ENCODE peak calls at places on chromosomes 11 and 22, in eight cellular contexts. G, T, L, W, R, F, A and I are unnamed samples.

GRCh38 chr11:109026891-109027489 is 362.1 kb downstream of the DDX10 start:
- DNase-seq in G (no peak), F (no peak), R (no peak), L (no peak), W (no peak), T (no peak), A (no peak), I (no peak)

GRCh38 chr11:587978-588380 is 11.7 kb downstream of the PHRF1 start:
- DNase-seq in T (no peak), L (peak), A (no peak), W (no peak), R (no peak), F (no peak), G (no peak), I (no peak)

GRCh38 chr11:115699733-115700132 is 195.5 kb upstream of the CADM1 start:
- DNase-seq in T (peak), L (no peak), R (no peak), G (peak), A (no peak), W (no peak), F (no peak), I (no peak)

GRCh38 chr11:116226731-116227130 is 546.1 kb downstream of the BUD13 start:
- DNase-seq in A (no peak), W (no peak), L (no peak), F (no peak), T (no peak), G (no peak), R (no peak), I (no peak)

GRCh38 chr11:122215244-122215992 is 99.4 kb upstream of the BLID start:
- DNase-seq in W (peak), F (no peak), A (peak), R (peak), G (peak), T (peak), L (peak), I (peak)

GRCh38 chr11:11641581-11641980 is 19.8 kb upstream of the GALNT18 start:
- DNase-seq in A (no peak), W (no peak), G (no peak), F (no peak), L (no peak), R (no peak), T (no peak), I (no peak)

GRCh38 chr22:39731481-39731880 is 160.9 kb downstream of the CACNA1I start:
- DNase-seq in A (no peak), R (no peak), F (no peak), L (no peak), W (no peak), G (no peak), T (no peak), I (no peak)

GRCh38 chr11:101336858-101337257 is 207.2 kb upstream of the PGR start:
- DNase-seq in L (no peak), A (no peak), G (no peak), F (no peak), R (no peak), T (no peak), W (no peak), I (no peak)

GRCh38 chr11:1743587-1744136 is 6.7 kb downstream of the IFITM10 start:
- DNase-seq in T (no peak), L (no peak), G (no peak), R (no peak), F (no peak), W (no peak), A (no peak), I (no peak)

DNA sequence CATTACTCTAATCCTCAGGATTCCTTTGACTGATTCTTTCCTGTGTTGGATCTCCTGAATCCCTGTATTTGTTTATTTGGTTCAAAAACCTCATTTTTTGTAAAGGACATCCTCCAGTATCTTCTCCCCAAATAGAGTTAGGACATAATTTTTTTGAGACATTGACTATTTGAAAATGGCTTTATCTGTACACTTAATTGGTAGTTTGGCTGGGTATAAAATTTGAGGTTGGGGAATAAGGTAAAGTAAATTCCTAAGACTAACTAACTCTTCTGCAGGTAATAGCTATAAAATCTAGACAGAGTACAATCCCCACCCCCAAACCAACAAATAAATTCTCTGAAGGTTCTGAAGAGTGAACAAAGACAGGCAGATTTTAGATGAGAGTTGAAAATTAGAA is 114.4 kb downstream of the CTTN start:
- DNase-seq in F (no peak), R (no peak), L (no peak), G (no peak), A (no peak), T (no peak), W (no peak), I (no peak)
- TF ChIP-seq POLR2AphosphoS5 in F (no peak), R (no peak), L (no peak), G (no peak), A (no peak), T (no peak), W (no peak), I (no peak)

DNA sequence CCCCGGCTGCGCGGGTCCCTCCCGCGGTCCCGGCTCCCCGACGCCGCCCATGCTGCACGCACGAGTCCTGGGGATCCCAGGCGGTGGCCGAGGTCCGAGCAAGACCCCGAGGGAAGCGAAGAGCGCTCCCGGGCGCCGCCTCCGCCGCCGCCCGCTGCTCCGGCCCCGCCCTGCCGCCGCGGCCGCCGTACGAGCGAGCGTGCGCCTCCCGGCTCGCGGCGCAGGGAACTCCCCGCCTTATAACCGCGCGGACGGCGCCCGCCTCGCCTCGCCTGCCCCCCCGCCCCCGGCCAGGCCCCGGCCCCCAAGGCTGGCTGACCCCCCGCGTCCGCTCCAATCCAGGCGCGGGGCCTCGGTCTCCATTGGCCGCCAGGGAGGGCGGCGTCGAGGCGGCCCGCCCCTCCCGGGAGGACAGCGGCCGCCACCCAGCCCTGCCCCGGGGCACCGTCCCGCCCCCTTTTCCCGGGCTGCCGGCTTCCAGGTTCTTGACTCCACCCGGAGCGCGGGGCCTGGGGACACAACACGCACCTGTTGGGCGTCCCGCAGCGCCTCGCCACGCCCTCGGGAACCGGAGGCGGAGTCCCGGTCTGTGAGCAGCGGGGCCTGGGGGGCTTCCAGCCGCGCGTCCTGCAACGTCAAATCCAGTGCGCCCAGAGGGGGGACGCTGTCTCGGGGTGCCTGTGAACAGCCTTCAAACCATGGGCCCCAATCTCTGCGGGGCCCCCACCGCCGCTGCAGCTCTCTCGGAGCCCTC is at the start of gene FADS3:
- DNase-seq in G (peak), W (peak), F (no peak), L (no peak), T (peak), A (peak), R (peak), I (peak)
- TF ChIP-seq POLR2AphosphoS5 in G (no peak), W (no peak), F (no peak), L (no peak), T (peak), A (no peak), R (peak), I (peak)

GRCh38 chr11:33703234-33703633 is 2.6 kb upstream of the C11orf91 start:
- DNase-seq in R (no peak), W (no peak), T (no peak), F (no peak), A (no peak), L (no peak), G (no peak), I (peak)

GRCh38 chr11:33700425-33701271 is at the start of gene C11orf91:
- DNase-seq in A (peak), G (peak), R (peak), T (peak), F (peak), W (peak), L (peak), I (peak)

GRCh38 chr11:33699515-33700424 is 856 bp downstream of the C11orf91 start:
- DNase-seq in T (no peak), W (no peak), L (peak), A (peak), R (peak), F (no peak), G (no peak), I (no peak)

GRCh38 chr11:33701831-33702230 is 1.2 kb upstream of the C11orf91 start:
- DNase-seq in G (no peak), T (no peak), L (no peak), A (no peak), R (peak), W (no peak), F (no peak), I (peak)

GRCh38 chr11:33701302-33701701 is 676 bp upstream of the C11orf91 start:
- DNase-seq in A (no peak), T (no peak), L (no peak), R (no peak), W (no peak), G (no peak), F (no peak), I (peak)
- TF ChIP-seq POLR2AphosphoS5 in A (no peak), T (no peak), L (no peak), R (no peak), W (no peak), G (no peak), F (no peak), I (no peak)

GRCh38 chr22:26430600-26430999 is 1.5 kb downstream of the ASPHD2 start:
- DNase-seq in W (no peak), R (no peak), A (no peak), F (no peak), T (no peak), L (no peak), G (no peak), I (peak)

GRCh38 chr22:26426924-26427323 is 2.1 kb upstream of the ASPHD2 start:
- DNase-seq in R (no peak), L (no peak), A (no peak), G (no peak), W (no peak), T (no peak), F (no peak), I (no peak)

GRCh38 chr22:26431151-26431995 is 2.3 kb downstream of the ASPHD2 start:
- DNase-seq in G (no peak), F (peak), W (no peak), L (no peak), A (no peak), R (no peak), T (no peak), I (peak)

GRCh38 chr22:26429458-26430238 is 588 bp downstream of the ASPHD2 start:
- DNase-seq in F (no peak), A (no peak), R (no peak), L (no peak), G (no peak), T (no peak), W (no peak), I (no peak)

GRCh38 chr22:26428515-26429457 is at the start of gene ASPHD2:
- DNase-seq in T (peak), L (peak), G (peak), W (peak), F (peak), A (peak), R (peak), I (peak)
- TF ChIP-seq POLR2AphosphoS5 in T (no peak), L (no peak), G (no peak), W (no peak), F (peak), A (no peak), R (peak), I (peak)

GRCh38 chr22:36277482-36278291 is 24.8 kb downstream of the APOL1 start:
- DNase-seq in W (peak), G (peak), R (peak), L (peak), A (peak), T (peak), F (no peak), I (peak)
- TF ChIP-seq POLR2AphosphoS5 in W (no peak), G (no peak), R (no peak), L (no peak), A (no peak), T (no peak), F (no peak), I (peak)

DNA sequence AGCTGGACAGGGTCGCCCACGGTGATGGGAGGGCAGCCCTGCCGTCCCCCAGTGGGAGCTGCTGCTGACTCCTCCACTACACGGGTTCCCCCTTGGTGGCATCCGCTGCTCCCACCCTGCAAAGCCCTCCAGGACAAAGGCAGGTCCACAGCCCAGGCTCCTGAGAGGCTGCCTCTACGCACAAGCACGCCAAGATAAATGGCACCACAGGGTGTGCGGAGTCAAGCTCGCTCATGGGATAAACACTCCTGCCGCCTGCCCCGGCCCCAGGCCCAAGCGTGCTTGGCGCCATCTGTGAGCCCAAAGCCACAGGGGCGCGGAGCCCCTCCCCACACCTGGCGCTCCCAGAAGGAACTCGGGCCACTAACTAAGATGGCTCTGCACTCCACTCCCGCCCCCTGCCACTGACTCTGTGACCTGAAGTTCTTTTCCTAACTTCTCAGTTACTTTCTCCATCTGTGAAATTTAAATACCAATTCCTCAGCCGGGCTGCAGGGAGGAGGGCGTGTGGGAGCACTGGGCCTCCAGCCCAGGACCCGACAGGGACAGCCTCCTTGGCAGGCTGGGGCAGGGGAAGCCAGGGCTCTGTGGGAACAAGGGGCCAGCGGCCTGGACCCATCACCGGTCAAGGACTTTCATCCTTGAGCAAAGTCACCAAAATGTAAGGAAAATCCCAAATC is 14.9 kb downstream of the EHD1 start:
- DNase-seq in T (peak), A (no peak), G (no peak), W (no peak), F (no peak), L (no peak), R (no peak), I (no peak)
- TF ChIP-seq POLR2AphosphoS5 in T (no peak), A (no peak), G (no peak), W (no peak), F (peak), L (no peak), R (no peak), I (no peak)

GRCh38 chr11:67435031-67435726 is 2.3 kb downstream of the PTPRCAP start:
- DNase-seq in T (no peak), F (no peak), L (no peak), G (no peak), W (no peak), R (no peak), A (no peak), I (no peak)
- TF ChIP-seq POLR2AphosphoS5 in T (no peak), F (no peak), L (peak), G (no peak), W (no peak), R (no peak), A (no peak), I (no peak)

DNA sequence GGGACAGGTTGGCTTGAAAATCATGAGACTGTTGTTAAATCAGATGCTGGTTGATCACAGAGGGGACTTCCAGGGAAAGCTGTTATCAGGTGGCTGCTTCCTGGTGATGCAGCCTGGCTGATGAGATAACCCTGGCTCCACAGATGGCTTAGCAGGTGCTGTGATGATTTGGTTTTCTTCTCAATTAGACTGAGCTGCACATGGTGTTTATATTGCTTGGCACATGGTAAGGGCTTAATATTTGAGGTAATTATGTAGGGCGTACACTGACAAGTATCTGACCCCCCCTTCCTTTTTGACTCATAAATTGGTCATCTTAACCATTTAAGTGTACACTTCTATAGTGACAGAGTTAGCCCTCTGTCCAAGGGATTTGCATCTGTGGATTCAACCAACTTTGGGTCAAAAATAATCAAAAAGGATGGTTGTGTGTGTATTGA is 7.0 kb downstream of the RPS3 start:
- DNase-seq in T (no peak), R (no peak), L (no peak), F (no peak), W (no peak), G (no peak), A (no peak), I (peak)
- TF ChIP-seq POLR2AphosphoS5 in T (no peak), R (no peak), L (peak), F (peak), W (no peak), G (no peak), A (no peak), I (peak)

DNA sequence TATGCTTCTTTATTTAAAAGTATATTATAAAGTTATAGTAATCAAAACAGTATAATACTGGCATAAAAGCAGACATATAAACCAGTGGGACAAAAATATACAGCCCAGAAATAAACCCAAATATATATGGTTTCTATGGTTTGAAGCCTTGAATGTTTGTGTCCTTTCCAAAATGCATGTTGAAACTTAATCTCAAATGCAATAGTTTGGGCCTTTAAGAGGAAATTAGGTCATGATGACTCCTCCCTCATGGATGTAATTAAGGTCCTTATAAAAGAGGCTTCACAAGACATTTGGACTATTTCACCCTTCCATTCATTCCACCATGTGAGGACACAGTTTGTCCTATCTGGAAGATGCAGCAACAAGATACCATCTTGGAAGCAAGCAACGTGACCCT is at the start of gene MS4A6E:
- DNase-seq in W (no peak), G (no peak), F (no peak), T (no peak), R (no peak), A (no peak), L (no peak), I (no peak)
- TF ChIP-seq POLR2AphosphoS5 in W (no peak), G (no peak), F (no peak), T (no peak), R (no peak), A (no peak), L (no peak), I (no peak)